ENCODE peak calls at places on chromosomes 7 and 10, in five cellular contexts. Y is HepG2, E is fibroblast of lung, X is heart right ventricle, N is neural progenitor cell. M is an unnamed sample.

GRCh38 chr7:86956567-86956966 is 102.9 kb downstream of the ELAPOR2 start:
- DNase-seq in Y (no peak), E (no peak), X (no peak), N (no peak), M (no peak)

GRCh38 chr7:2099036-2099957 is 133.4 kb downstream of the MAD1L1 start:
- DNase-seq in Y (no peak), E (peak; percentile 51), X (no peak), N (no peak), M (no peak)

GRCh38 chr7:77450054-77450453 is 33.9 kb upstream of the GSAP start:
- DNase-seq in Y (no peak), E (peak; percentile 51), X (no peak), N (no peak), M (no peak)

GRCh38 chr7:26858735-26859134 is 5.7 kb downstream of the SKAP2 start:
- DNase-seq in Y (no peak), E (no peak), X (no peak), N (no peak), M (no peak)

GRCh38 chr7:134365341-134366054 is 48.8 kb upstream of the SLC35B4 start:
- DNase-seq in Y (no peak), E (peak; percentile 60), X (no peak), N (no peak), M (no peak)

GRCh38 chr7:80481196-80481884 is 30.5 kb downstream of the GNAT3 start:
- DNase-seq in Y (no peak), E (peak; percentile 72), X (no peak), N (no peak), M (no peak)

GRCh38 chr7:78398576-78398975 is 600.0 kb downstream of the PHTF2 start:
- DNase-seq in Y (no peak), E (no peak), X (no peak), N (peak; percentile 9), M (no peak)

GRCh38 chr10:128064615-128065580 is 61.3 kb downstream of the MKI67 start:
- DNase-seq in Y (no peak), E (peak; percentile 93), X (peak; percentile 74), N (no peak), M (no peak)

GRCh38 chr7:84237533-84238173 is 43.1 kb upstream of the SEMA3A start:
- DNase-seq in Y (no peak), E (peak; percentile 93), X (no peak), N (no peak), M (peak; percentile 87)

GRCh38 chr7:2358968-2359527 is 4.4 kb downstream of the EIF3B start:
- DNase-seq in Y (no peak), E (no peak), X (no peak), N (no peak), M (no peak)

GRCh38 chr7:132076301-132077049 is 499.8 kb downstream of the PLXNA4 start:
- DNase-seq in Y (no peak), E (no peak), X (no peak), N (no peak), M (no peak)

GRCh38 chr7:15086171-15086745 is 183.7 kb upstream of the DGKB start:
- DNase-seq in Y (no peak), E (peak; percentile 11), X (no peak), N (no peak), M (no peak)

GRCh38 chr7:45593121-45593541 is 19.0 kb downstream of the ADCY1 start:
- DNase-seq in Y (no peak), E (no peak), X (no peak), N (no peak), M (no peak)

GRCh38 chr7:23403970-23404369 is 66.3 kb downstream of the IGF2BP3 start:
- DNase-seq in Y (no peak), E (no peak), X (no peak), N (no peak), M (no peak)

GRCh38 chr7:30920584-30921539 is 9.2 kb downstream of the AQP1 start:
- DNase-seq in Y (no peak), E (peak; percentile 74), X (peak; percentile 80), N (no peak), M (no peak)

GRCh38 chr7:46089281-46089680 is 168.2 kb upstream of the IGFBP3 start:
- DNase-seq in Y (no peak), E (peak; percentile 54), X (no peak), N (no peak), M (no peak)

GRCh38 chr7:18890885-18891621 is 226.4 kb downstream of the TWIST1 start:
- DNase-seq in Y (no peak), E (no peak), X (no peak), N (no peak), M (no peak)

GRCh38 chr10:31657471-31657844 is 271.2 kb downstream of the ARHGAP12 start:
- DNase-seq in Y (no peak), E (no peak), X (no peak), N (no peak), M (no peak)

GRCh38 chr7:135317676-135318326 is 84.2 kb downstream of the STRA8 start:
- DNase-seq in Y (peak; percentile 24), E (no peak), X (no peak), N (no peak), M (no peak)

GRCh38 chr7:70063796-70064423 is 465.6 kb downstream of the AUTS2 start:
- DNase-seq in Y (no peak), E (peak; percentile 9), X (peak; percentile 9), N (no peak), M (no peak)

GRCh38 chr7:158302274-158303070 is 285.2 kb downstream of the PTPRN2 start:
- DNase-seq in Y (no peak), E (peak; percentile 68), X (no peak), N (no peak), M (no peak)

GRCh38 chr10:74593470-74593869 is 232.9 kb upstream of the KAT6B start:
- DNase-seq in Y (no peak), E (peak; percentile 42), X (no peak), N (no peak), M (peak; percentile 60)

GRCh38 chr10:132167041-132167674 is 19.6 kb upstream of the DPYSL4 start:
- DNase-seq in Y (no peak), E (no peak), X (no peak), N (no peak), M (no peak)

GRCh38 chr7:55540226-55540858 is 32.0 kb downstream of the VOPP1 start:
- DNase-seq in Y (no peak), E (no peak), X (no peak), N (no peak), M (no peak)

DNA sequence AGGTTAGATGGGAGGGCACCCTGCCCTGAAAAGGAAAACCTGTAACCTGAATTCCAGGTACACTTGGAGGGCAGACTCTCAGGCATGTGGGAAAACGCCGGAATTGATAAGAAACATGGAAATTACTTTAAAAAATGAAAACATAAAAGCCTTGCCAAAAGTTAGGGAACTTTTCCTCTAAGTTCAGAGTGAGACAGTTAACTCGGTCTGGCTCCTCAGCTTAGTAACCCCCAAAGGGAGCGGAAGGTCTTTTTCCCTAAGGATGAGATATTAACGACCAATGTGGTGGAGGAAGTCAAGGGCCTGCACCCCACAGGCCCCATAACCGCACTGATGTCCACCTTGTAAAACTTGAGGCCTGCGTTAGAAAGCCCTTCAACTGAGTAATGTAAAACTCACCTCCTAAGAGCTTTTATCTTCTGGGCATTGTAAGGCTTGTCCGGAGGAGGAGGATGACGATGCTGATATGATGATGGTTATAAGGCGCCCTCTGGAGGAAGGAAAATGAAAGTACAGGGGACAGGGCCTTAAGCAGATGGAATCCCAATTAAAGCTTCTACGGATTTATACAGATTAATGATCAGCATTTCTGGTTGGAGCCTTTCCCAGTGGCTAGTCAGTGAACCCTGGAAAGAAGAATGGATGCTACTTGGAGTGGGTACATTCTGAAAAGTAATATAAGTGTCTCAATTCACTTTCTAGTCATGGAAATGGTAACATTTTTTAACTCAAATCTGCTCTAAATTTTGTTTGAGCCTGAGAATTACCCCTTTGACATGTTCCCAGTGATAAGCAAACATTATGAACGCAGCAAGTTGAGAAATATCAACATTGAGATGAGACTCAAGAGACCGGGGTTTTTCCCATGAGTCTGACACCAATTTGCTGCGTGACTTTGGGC is 696 bp downstream of the COL1A2 start:
- DNase-seq in Y (peak; percentile 63), E (peak; percentile 81), X (peak; percentile 68), N (peak; percentile 79), M (peak; percentile 64)
- H3K4me3 ChIP-seq in Y (no peak overlapping the region), E (peak overlapping the region; percentile 100), X (peak overlapping the region; percentile 56), N (peak overlapping the region; percentile 57), M (peak overlapping the region; percentile 96)

GRCh38 chr7:138887085-138887705 is 89.2 kb upstream of the ATP6V0A4 start:
- DNase-seq in Y (no peak), E (no peak), X (no peak), N (no peak), M (no peak)

GRCh38 chr7:138887872-138888656 is 90.1 kb upstream of the ATP6V0A4 start:
- DNase-seq in Y (no peak), E (no peak), X (no peak), N (no peak), M (no peak)

GRCh38 chr7:138885383-138886147 is 87.6 kb upstream of the ATP6V0A4 start:
- DNase-seq in Y (no peak), E (no peak), X (no peak), N (no peak), M (no peak)

GRCh38 chr7:138889566-138889965 is 91.6 kb upstream of the ATP6V0A4 start:
- DNase-seq in Y (peak; percentile 23), E (peak; percentile 70), X (no peak), N (no peak), M (no peak)

GRCh38 chr7:138886501-138886917 is 88.5 kb upstream of the ATP6V0A4 start:
- DNase-seq in Y (peak; percentile 62), E (peak; percentile 59), X (peak; percentile 50), N (peak; percentile 39), M (peak; percentile 38)
- TF ChIP-seq CTCF in Y (peak; percentile 67), E (peak; percentile 56), X (peak; percentile 62), N (peak; percentile 55), M (peak; percentile 63)

GRCh38 chr7:155470186-155470487 is 12.2 kb downstream of the EN2 start:
- DNase-seq in Y (no peak), E (no peak), X (no peak), N (no peak), M (no peak)
- H3K27me3 ChIP-seq in Y (peaks cover 16% of the 10 kb centered on the region), E (peaks cover 53% of the 10 kb centered on the region), X (peaks cover 96% of the 10 kb centered on the region), N (peaks cover 100% of the 10 kb centered on the region), M (peaks cover 80% of the 10 kb centered on the region)

GRCh38 chr10:95907454-95908253 is at the start of gene CC2D2B:
- DNase-seq in Y (peak; percentile 66), E (peak; percentile 84), X (peak; percentile 79), N (peak; percentile 93), M (peak; percentile 46)

GRCh38 chr10:95909591-95909990 is 1.8 kb downstream of the CC2D2B start:
- DNase-seq in Y (no peak), E (no peak), X (no peak), N (no peak), M (no peak)

GRCh38 chr10:95908450-95908849 is 675 bp downstream of the CC2D2B start:
- DNase-seq in Y (no peak), E (no peak), X (no peak), N (no peak), M (no peak)

DNA sequence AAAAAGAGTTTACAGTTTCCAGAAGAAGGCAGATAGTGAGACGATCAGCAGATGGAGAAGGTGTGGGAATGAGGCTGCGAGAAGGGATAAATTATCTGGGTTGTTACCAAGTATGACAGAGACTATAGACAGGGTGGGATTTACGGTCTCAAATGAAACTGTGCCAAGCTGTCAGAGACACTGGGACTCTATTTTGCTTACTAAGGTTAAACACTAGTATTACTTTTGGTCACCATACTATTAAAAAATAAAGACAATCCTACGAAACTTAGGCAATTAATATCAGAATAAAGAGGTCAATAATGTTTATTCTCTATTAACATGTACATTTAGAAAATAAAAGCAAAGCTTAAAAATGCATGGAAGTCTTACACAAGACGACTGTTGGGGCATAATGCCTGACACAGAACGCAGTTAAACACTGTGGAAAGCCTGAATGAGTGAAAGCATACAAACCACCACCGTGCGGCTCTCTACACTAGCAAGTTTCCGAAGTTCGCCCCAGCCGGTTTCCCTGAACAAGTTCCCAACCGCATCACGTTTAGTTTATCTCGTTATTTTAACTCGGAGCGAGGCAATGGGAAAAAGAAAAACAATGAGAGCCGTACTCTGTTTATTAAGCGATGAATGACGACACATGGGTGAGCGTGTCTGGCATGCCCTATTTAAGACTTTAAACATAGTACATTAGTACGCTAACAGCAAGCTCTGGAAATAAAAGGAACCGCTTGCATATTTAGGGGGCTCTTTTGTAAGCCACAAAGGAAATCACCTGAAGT is 911 bp upstream of the CC2D2B start:
- DNase-seq in Y (peak; percentile 58), E (peak; percentile 65), X (peak; percentile 31), N (peak; percentile 60), M (peak; percentile 32)
- H3K4me3 ChIP-seq in Y (peak overlapping the region; percentile 48), E (peak overlapping the region; percentile 85), X (peak overlapping the region; percentile 49), N (peak overlapping the region; percentile 60), M (peak overlapping the region; percentile 82)

M was measured in AG04450.